ENCODE peak calls at places on chromosome 1, in seven cellular contexts. G is activated naive CD8-positive, alpha-beta T cell treated with anti-CD3 and anti-CD28 coated beads, Interleukin-2, amount 50 U/mL, for 24 hours; F is NCI-H446; L is MM.1S; Z is cardiac muscle cell; J is GM04503; R is cardiac fibroblast. T is an unnamed sample.

GRCh38 chr1:116911166-116911553 is 1.4 kb downstream of the PTGFRN start:
- DNase-seq in J (no peak), Z (no peak), L (no peak), R (no peak), F (no peak), G (no peak), T (no peak)

GRCh38 chr1:53326598-53327182 is 1.2 kb downstream of the LRP8 start:
- DNase-seq in F (no peak), G (no peak), L (peak; percentile 79), J (no peak), Z (no peak), R (no peak), T (no peak)

GRCh38 chr1:31843506-31843905 is 27.7 kb upstream of the SPOCD1 start:
- DNase-seq in L (no peak), J (peak; percentile 96), F (peak; percentile 86), G (no peak), Z (peak; percentile 62), R (peak; percentile 59), T (no peak)

GRCh38 chr1:229133151-229133550 is 137.8 kb upstream of the RAB4A start:
- DNase-seq in J (no peak), G (no peak), L (no peak), Z (no peak), F (no peak), R (no peak), T (no peak)

GRCh38 chr1:169044296-169044695 is 62.2 kb upstream of the ATP1B1 start:
- DNase-seq in G (peak; percentile 27), Z (no peak), J (no peak), L (peak; percentile 81), F (no peak), R (no peak), T (peak; percentile 78)

GRCh38 chr1:154351363-154352068 is 26.2 kb downstream of the ATP8B2 start:
- DNase-seq in R (no peak), Z (no peak), J (no peak), G (no peak), F (no peak), L (peak; percentile 5), T (no peak)

GRCh38 chr1:205346956-205347574 is 9.7 kb downstream of the KLHDC8A start:
- DNase-seq in F (no peak), G (no peak), J (no peak), L (no peak), Z (no peak), R (no peak), T (no peak)

GRCh38 chr1:102897537-102897936 is 210.8 kb downstream of the COL11A1 start:
- DNase-seq in L (no peak), J (peak; percentile 67), G (no peak), F (no peak), R (peak; percentile 86), Z (peak; percentile 81), T (no peak)

GRCh38 chr1:115133440-115133839 is 44.1 kb upstream of the TSPAN2 start:
- DNase-seq in J (no peak), L (no peak), G (no peak), R (peak; percentile 55), Z (peak; percentile 83), F (no peak), T (no peak)

GRCh38 chr1:8314346-8315280 is 3.3 kb upstream of the SLC45A1 start:
- DNase-seq in R (peak; percentile 86), J (peak; percentile 18), L (no peak), G (peak; percentile 53), Z (peak; percentile 87), F (peak; percentile 80), T (peak; percentile 49)

GRCh38 chr1:10459185-10459584 is 9.4 kb downstream of the CORT start:
- DNase-seq in F (no peak), R (peak; percentile 78), J (peak; percentile 42), G (no peak), L (no peak), Z (peak; percentile 86), T (no peak)

GRCh38 chr1:68379085-68379478 is 70.7 kb downstream of the RPE65 start:
- DNase-seq in J (no peak), F (no peak), R (no peak), G (no peak), L (no peak), Z (no peak), T (no peak)

GRCh38 chr1:44802306-44803061 is 2.3 kb downstream of the PLK3 start:
- DNase-seq in J (no peak), F (no peak), Z (no peak), G (no peak), R (no peak), L (no peak), T (no peak)

GRCh38 chr1:244448279-244449036 is 3.3 kb downstream of the ADSS2 start:
- DNase-seq in R (no peak), G (no peak), J (no peak), F (no peak), Z (no peak), L (no peak), T (no peak)

GRCh38 chr1:21121764-21122471 is 54.8 kb downstream of the EIF4G3 start:
- DNase-seq in G (no peak), J (peak; percentile 27), R (no peak), L (no peak), Z (no peak), F (no peak), T (no peak)

GRCh38 chr1:30511563-30512252 is 211.7 kb downstream of the MATN1 start:
- DNase-seq in Z (no peak), L (no peak), G (no peak), F (no peak), R (no peak), J (peak; percentile 40), T (no peak)

GRCh38 chr1:204567067-204567466 is 50.9 kb downstream of the MDM4 start:
- DNase-seq in Z (no peak), J (no peak), R (no peak), L (no peak), F (no peak), G (no peak), T (no peak)

GRCh38 chr1:220119043-220119512 is 25.1 kb downstream of the IARS2 start:
- DNase-seq in J (no peak), G (no peak), R (no peak), F (no peak), L (no peak), Z (no peak), T (no peak)

GRCh38 chr1:41412748-41413147 is 51.5 kb downstream of the FOXO6 start:
- DNase-seq in J (no peak), R (no peak), G (no peak), L (no peak), F (no peak), Z (no peak), T (no peak)

T was measured in activated CD8-positive, alpha-beta T cell treated with anti-CD3 and anti-CD28 coated beads, Interleukin-2, amount 10 ng/mL, durations not matched to agents 7 days and 5 days.